ENCODE peak calls at places on chromosome 20, in six cellular contexts. O is gastroesophageal sphincter; N is effector memory CD8-positive, alpha-beta T cell; D is Right ventricle myocardium superior; R is GM12878; T is activated T-cell treated with anti-CD3 and anti-CD28 coated beads, Interleukin-2, amount 50 U/mL, for 4 hours. E is an unnamed sample.
A peak's percentile ranks its signal among the peaks of the same experiment; 100 is the strongest.

GRCh38 chr20:48620112-48620485 is 207.7 kb downstream of the PREX1 start:
- ATAC-seq in T (no peak), R (no peak), D (peak; percentile 32), N (no peak), O (peak; percentile 4), E (no peak)

GRCh38 chr20:46959081-46959692 is 64.5 kb downstream of the EYA2 start:
- ATAC-seq in O (no peak), T (no peak), N (no peak), R (no peak), D (no peak), E (peak; percentile 27)

GRCh38 chr20:40991181-40991889 is 37.3 kb upstream of the TOP1 start:
- ATAC-seq in R (peak; percentile 96), T (peak; percentile 63), N (peak; percentile 65), O (peak; percentile 46), D (peak; percentile 67), E (peak; percentile 76)

GRCh38 chr20:62774762-62775161 is 21.5 kb upstream of the MRGBP start:
- ATAC-seq in D (no peak), R (no peak), T (no peak), O (no peak), N (no peak), E (no peak)

GRCh38 chr20:52524865-52525264 is 333.3 kb upstream of the ZFP64 start:
- ATAC-seq in D (no peak), N (no peak), R (no peak), O (no peak), T (no peak), E (no peak)

GRCh38 chr20:53040678-53041674 is 68.8 kb downstream of the TSHZ2 start:
- ATAC-seq in O (peak; percentile 30), D (peak; percentile 29), T (no peak), R (no peak), N (no peak), E (no peak)

GRCh38 chr20:5488823-5489222 is 172.1 kb upstream of the PROKR2 start:
- ATAC-seq in R (no peak), D (no peak), N (no peak), O (no peak), T (no peak), E (no peak)

GRCh38 chr20:44615169-44615791 is 32.9 kb downstream of the PKIG start:
- ATAC-seq in D (peak; percentile 8), O (peak; percentile 25), T (peak; percentile 41), R (peak; percentile 7), N (no peak), E (peak; percentile 14)

GRCh38 chr20:52294106-52294628 is 102.6 kb upstream of the ZFP64 start:
- ATAC-seq in D (no peak), N (no peak), R (no peak), O (no peak), T (no peak), E (no peak)

GRCh38 chr20:56676679-56677078 is 47.6 kb downstream of the TFAP2C start:
- ATAC-seq in T (no peak), R (no peak), D (no peak), O (no peak), N (no peak), E (no peak)

GRCh38 chr20:10982692-10983091 is 308.9 kb upstream of the JAG1 start:
- ATAC-seq in T (no peak), D (peak; percentile 98), R (no peak), O (peak; percentile 62), N (no peak), E (no peak)

GRCh38 chr20:49675368-49676151 is 38.1 kb downstream of the B4GALT5 start:
- ATAC-seq in R (peak; percentile 74), N (peak; percentile 9), T (no peak), D (no peak), O (no peak), E (peak; percentile 22)

GRCh38 chr20:23200914-23201313 is 114.8 kb upstream of the CD93 start:
- ATAC-seq in N (no peak), D (no peak), O (no peak), R (peak; percentile 84), T (no peak), E (no peak)

GRCh38 chr20:48463916-48464315 is 363.9 kb downstream of the PREX1 start:
- ATAC-seq in N (no peak), O (peak; percentile 51), R (no peak), T (no peak), D (no peak), E (no peak)

GRCh38 chr20:20649945-20650344 is 62.5 kb downstream of the RALGAPA2 start:
- ATAC-seq in N (no peak), O (no peak), R (no peak), D (no peak), T (no peak), E (no peak)

GRCh38 chr20:57508381-57508780 is 16.6 kb downstream of the CTCFL start:
- ATAC-seq in N (no peak), O (no peak), R (no peak), D (no peak), T (no peak), E (no peak)

GRCh38 chr20:2891343-2891742 is 18.1 kb downstream of the PTPRA start:
- ATAC-seq in T (no peak), R (no peak), O (no peak), N (no peak), D (no peak), E (no peak)

GRCh38 chr20:50676888-50677287 is 14.5 kb downstream of the RIPOR3 start:
- ATAC-seq in O (no peak), T (no peak), N (no peak), R (no peak), D (no peak), E (no peak)

GRCh38 chr20:13130100-13130706 is 90.9 kb upstream of the ISM1 start:
- ATAC-seq in N (no peak), R (no peak), T (no peak), D (no peak), O (no peak), E (no peak)

GRCh38 chr20:42475773-42476172 is 713.9 kb downstream of the PTPRT start:
- ATAC-seq in D (no peak), O (no peak), T (no peak), N (no peak), R (no peak), E (no peak)

GRCh38 chr20:34534391-34535165 is 18.4 kb downstream of the DYNLRB1 start:
- ATAC-seq in T (no peak), R (no peak), N (no peak), D (no peak), O (no peak), E (no peak)

GRCh38 chr20:20138301-20139064 is 86.2 kb downstream of the CFAP61 start:
- ATAC-seq in D (peak; percentile 94), T (no peak), O (peak; percentile 39), R (no peak), N (no peak), E (no peak)

GRCh38 chr20:35085477-35086225 is 7.0 kb downstream of the TRPC4AP start:
- ATAC-seq in N (peak; percentile 97), O (no peak), R (peak; percentile 52), T (peak; percentile 86), D (no peak), E (peak; percentile 94)

GRCh38 chr20:63567382-63568169 is 6.5 kb downstream of the HELZ2 start:
- ATAC-seq in N (peak; percentile 71), R (peak; percentile 90), D (peak; percentile 47), T (peak; percentile 88), O (peak; percentile 25), E (peak; percentile 83)

GRCh38 chr20:58852559-58853271 is at the start of gene GNAS:
- ATAC-seq in N (peak; percentile 28), T (peak; percentile 36), R (peak; percentile 40), O (peak; percentile 37), D (peak; percentile 83), E (no peak)

GRCh38 chr20:62282877-62283503 is 19.8 kb upstream of the ADRM1 start:
- ATAC-seq in R (no peak), O (peak; percentile 19), N (no peak), T (no peak), D (peak; percentile 87), E (no peak)

GRCh38 chr20:11981366-11981947 is 63.8 kb downstream of the BTBD3 start:
- ATAC-seq in D (no peak), T (no peak), O (no peak), R (no peak), N (no peak), E (no peak)

GRCh38 chr20:49276895-49277785 is 717 bp downstream of the ZNFX1 start:
- ATAC-seq in N (no peak), T (peak; percentile 21), R (peak; percentile 4), D (peak; percentile 4), O (no peak), E (peak; percentile 34)

GRCh38 chr20:46487628-46488027 is 25.7 kb downstream of the ZNF334 start:
- ATAC-seq in R (no peak), O (no peak), T (no peak), D (no peak), N (no peak), E (no peak)

GRCh38 chr20:42093542-42094440 is 475.6 kb upstream of the CHD6 start:
- ATAC-seq in T (no peak), N (no peak), R (no peak), D (no peak), O (no peak), E (no peak)

GRCh38 chr20:38311100-38311499 is 7.1 kb downstream of the BPI start:
- ATAC-seq in N (no peak), D (no peak), R (no peak), O (no peak), T (no peak), E (no peak)

E was measured in activated CD4-positive, CD25-positive, alpha-beta regulatory T cell treated with anti-CD3 and anti-CD28 coated beads, Interleukin-2, amount 50 U/mL, for 24 hours.